ENCODE peak calls at places on chromosomes 12 and 14, in four cellular contexts. Q, C, K and P are unnamed samples.

GRCh38 chr14:24688030-24688658 is 54.2 kb upstream of the GZMB start:
- DNase-seq in Q (peak), C (no peak), K (no peak), P (no peak)

GRCh38 chr12:7072024-7072423 is 11.5 kb downstream of the C1S start:
- DNase-seq in Q (no peak), C (no peak), K (no peak), P (no peak)

GRCh38 chr14:103372552-103373304 is 12.5 kb upstream of the MARK3 start:
- DNase-seq in Q (peak), C (no peak), K (no peak), P (no peak)

GRCh38 chr14:102684276-102684663 is 91.8 kb downstream of the RCOR1 start:
- DNase-seq in Q (no peak), C (no peak), K (no peak), P (no peak)

GRCh38 chr14:50726372-50727107 is 58.4 kb upstream of the SAV1 start:
- DNase-seq in Q (no peak), C (no peak), K (no peak), P (no peak)

GRCh38 chr12:13573698-13574321 is 377.3 kb downstream of the EMP1 start:
- DNase-seq in Q (no peak), C (no peak), K (no peak), P (no peak)

GRCh38 chr14:103329421-103330347 is 4.4 kb upstream of the EIF5 start:
- DNase-seq in Q (no peak), C (no peak), K (peak), P (no peak)

GRCh38 chr12:23084236-23084995 is 459.4 kb downstream of the ETNK1 start:
- DNase-seq in Q (peak), C (no peak), K (no peak), P (no peak)

DNA sequence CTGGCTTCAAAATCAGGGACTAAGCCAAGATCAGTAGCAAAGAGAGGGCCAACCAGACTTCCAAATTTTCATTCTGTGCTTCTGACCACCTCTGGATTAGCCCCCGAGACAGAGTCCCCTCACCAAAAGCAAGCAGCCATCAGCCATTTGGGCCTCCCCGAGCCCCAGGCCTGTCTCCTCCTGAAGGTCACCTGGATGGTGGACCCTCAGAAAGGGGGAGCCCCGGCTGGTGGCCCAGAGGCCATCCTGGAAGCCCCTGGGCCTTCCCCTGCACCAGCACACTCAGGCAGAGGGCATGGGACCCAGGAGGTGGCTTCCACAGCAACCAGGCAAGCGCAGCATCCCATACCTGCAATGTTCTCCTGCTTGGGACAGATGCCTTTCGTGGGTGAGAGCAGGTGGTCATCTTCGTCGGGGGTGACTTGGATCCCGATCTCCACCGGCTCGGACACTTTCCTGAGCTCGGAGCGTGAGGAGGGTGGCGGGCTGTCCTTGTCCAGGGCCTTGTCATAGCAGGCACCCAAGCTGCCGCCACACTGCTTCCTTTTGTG is 14.8 kb downstream of the BCL11B start:
- DNase-seq in Q (no peak), C (no peak), K (no peak), P (no peak)
- TF ChIP-seq SPI1 in Q (no peak), C (no peak), K (no peak), P (no peak)

GRCh38 chr12:107394693-107395092 is 290.9 kb upstream of the PWP1 start:
- DNase-seq in Q (no peak), C (no peak), K (no peak), P (no peak)

GRCh38 chr12:107399061-107399460 is 286.5 kb upstream of the PWP1 start:
- DNase-seq in Q (no peak), C (no peak), K (no peak), P (no peak)

GRCh38 chr12:107398101-107398500 is 287.5 kb upstream of the PWP1 start:
- DNase-seq in Q (no peak), C (no peak), K (no peak), P (no peak)

GRCh38 chr12:107395817-107396216 is 289.8 kb upstream of the PWP1 start:
- DNase-seq in Q (no peak), C (no peak), K (no peak), P (no peak)

DNA sequence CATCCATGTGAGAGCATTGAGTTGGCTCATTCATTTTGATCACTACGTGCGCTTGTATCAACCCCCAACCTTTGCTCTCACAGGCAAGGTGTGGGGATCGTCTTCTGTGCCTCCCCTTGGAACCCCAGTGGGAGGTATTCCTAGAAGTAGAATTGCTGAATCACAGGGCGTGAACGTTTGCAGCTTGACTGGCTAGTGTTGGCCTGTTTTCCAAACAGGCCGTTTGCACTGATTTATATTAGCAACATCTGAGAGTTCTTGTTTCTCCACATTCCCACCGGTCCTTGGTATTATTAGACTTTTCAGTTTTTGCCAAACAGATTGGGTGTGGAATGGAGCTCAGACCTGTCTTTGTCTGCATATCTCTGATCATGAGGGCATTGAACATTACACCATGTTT is 288.6 kb upstream of the PWP1 start:
- DNase-seq in Q (no peak), C (no peak), K (no peak), P (no peak)
- TF ChIP-seq POLR2AphosphoS5 in Q (no peak), C (no peak), K (no peak), P (no peak)

GRCh38 chr12:102174117-102174516 is 23.5 kb downstream of the PMCH start:
- DNase-seq in Q (no peak), C (no peak), K (no peak), P (no peak)

GRCh38 chr12:102171951-102172350 is 25.7 kb downstream of the PMCH start:
- DNase-seq in Q (no peak), C (no peak), K (no peak), P (no peak)

GRCh38 chr12:102172436-102172835 is 25.2 kb downstream of the PMCH start:
- DNase-seq in Q (no peak), C (no peak), K (no peak), P (no peak)

GRCh38 chr12:102167821-102168605 is 29.6 kb downstream of the PMCH start:
- DNase-seq in Q (no peak), C (peak), K (no peak), P (no peak)

DNA sequence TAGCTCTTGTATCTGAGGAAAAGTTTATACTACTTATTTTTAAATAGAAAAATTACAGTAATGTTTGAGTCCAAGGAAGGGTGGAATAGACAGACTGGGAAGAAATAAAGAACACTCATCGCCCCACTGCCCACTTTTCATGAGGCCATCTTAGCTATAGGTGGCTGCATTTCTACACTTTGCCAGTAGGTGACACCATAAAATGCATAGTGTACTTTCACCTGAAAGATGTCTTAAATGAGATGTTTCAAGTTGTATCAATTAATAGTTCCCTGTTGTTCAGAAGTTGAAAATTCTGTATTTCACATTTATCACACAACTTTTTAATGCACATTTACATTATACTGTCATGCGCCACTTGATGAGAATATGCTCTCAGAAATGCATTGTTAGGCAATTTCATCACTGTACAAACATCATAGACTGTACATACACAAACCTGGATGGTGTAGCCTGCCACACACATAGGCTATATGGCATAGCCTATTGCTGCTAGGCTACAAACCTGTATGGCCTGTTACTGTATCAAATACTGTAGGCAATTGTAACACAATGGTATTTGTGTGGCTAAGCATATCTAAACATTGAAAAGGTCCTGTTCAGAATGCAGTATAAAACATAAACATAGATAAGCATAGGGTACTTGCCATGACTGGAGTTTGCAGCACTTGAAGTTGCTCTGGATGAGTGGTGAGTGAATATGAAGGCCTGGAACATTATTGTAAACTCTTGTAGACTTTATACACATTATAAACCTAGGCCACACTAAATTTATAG is 27.5 kb downstream of the PMCH start:
- DNase-seq in Q (peak), C (no peak), K (no peak), P (no peak)
- TF ChIP-seq SPI1 in Q (no peak), C (no peak), K (no peak), P (no peak)

GRCh38 chr12:904010-904414 is 45.5 kb downstream of the RAD52 start:
- DNase-seq in Q (no peak), C (no peak), K (peak), P (no peak)

GRCh38 chr12:906077-906585 is 43.4 kb downstream of the RAD52 start:
- DNase-seq in Q (no peak), C (no peak), K (peak), P (no peak)

GRCh38 chr12:903055-903454 is 46.4 kb downstream of the RAD52 start:
- DNase-seq in Q (no peak), C (no peak), K (no peak), P (no peak)

GRCh38 chr12:902581-902980 is 46.9 kb downstream of the RAD52 start:
- DNase-seq in Q (no peak), C (no peak), K (no peak), P (no peak)

GRCh38 chr12:905273-906076 is 44.0 kb downstream of the RAD52 start:
- DNase-seq in Q (no peak), C (no peak), K (peak), P (no peak)
- TF ChIP-seq POLR2AphosphoS5 in Q (no peak), C (no peak), K (peak), P (no peak)